ENCODE peak calls at places on chromosomes 3 and 15, in six cellular contexts. W is ovary, I is H9, D is uterus, A is tibial nerve, Z is AG04450. C is an unnamed sample.

GRCh38 chr3:100114413-100115030 is at the start of gene FILIP1L:
- DNase-seq in A (no peak), W (no peak), Z (no peak), D (no peak), I (no peak), C (peak)

GRCh38 chr15:67130673-67131601 is 65.5 kb downstream of the SMAD3 start:
- DNase-seq in Z (no peak), D (peak), A (no peak), I (no peak), W (peak), C (peak)

GRCh38 chr3:30730967-30731366 is 124.6 kb downstream of the TGFBR2 start:
- DNase-seq in W (no peak), Z (no peak), I (no peak), A (no peak), D (no peak), C (no peak)

GRCh38 chr3:133758969-133759739 is 13.0 kb downstream of the TF start:
- DNase-seq in W (no peak), Z (no peak), D (no peak), A (no peak), I (no peak), C (no peak)

GRCh38 chr3:29186982-29187718 is 93.7 kb upstream of the RBMS3 start:
- DNase-seq in D (no peak), W (no peak), I (no peak), A (no peak), Z (peak), C (peak)

GRCh38 chr15:96585634-96586386 is 255.3 kb downstream of the NR2F2 start:
- DNase-seq in D (no peak), I (no peak), A (no peak), W (no peak), Z (no peak), C (no peak)

GRCh38 chr3:142353571-142353970 is 94.3 kb downstream of the XRN1 start:
- DNase-seq in D (no peak), A (no peak), I (no peak), W (no peak), Z (no peak), C (no peak)

GRCh38 chr3:162391301-162391700 is 894.7 kb downstream of the OTOL1 start:
- DNase-seq in Z (no peak), A (no peak), I (no peak), W (no peak), D (no peak), C (peak)

GRCh38 chr3:109050591-109051167 is 67.3 kb downstream of the MORC1 start:
- DNase-seq in A (no peak), W (no peak), I (no peak), Z (no peak), D (no peak), C (peak)

GRCh38 chr15:69604050-69604378 is 151.4 kb downstream of the RPLP1 start:
- DNase-seq in D (no peak), Z (no peak), A (no peak), I (peak), W (no peak), C (no peak)
- TF ChIP-seq CTCF in D (no peak), Z (no peak), A (no peak), I (peak), W (no peak), C (peak)

GRCh38 chr3:158783051-158783450 is 18.8 kb upstream of the MFSD1 start:
- DNase-seq in D (no peak), I (no peak), W (no peak), Z (no peak), A (no peak), C (no peak)

GRCh38 chr3:158781859-158782258 is 20.0 kb upstream of the MFSD1 start:
- DNase-seq in W (no peak), D (no peak), I (no peak), A (no peak), Z (no peak), C (no peak)

GRCh38 chr3:158782283-158782682 is 19.6 kb upstream of the MFSD1 start:
- DNase-seq in I (no peak), W (no peak), Z (no peak), D (no peak), A (no peak), C (no peak)

GRCh38 chr3:158777171-158777873 is 24.5 kb upstream of the MFSD1 start:
- DNase-seq in W (no peak), D (no peak), A (no peak), I (no peak), Z (no peak), C (no peak)

DNA sequence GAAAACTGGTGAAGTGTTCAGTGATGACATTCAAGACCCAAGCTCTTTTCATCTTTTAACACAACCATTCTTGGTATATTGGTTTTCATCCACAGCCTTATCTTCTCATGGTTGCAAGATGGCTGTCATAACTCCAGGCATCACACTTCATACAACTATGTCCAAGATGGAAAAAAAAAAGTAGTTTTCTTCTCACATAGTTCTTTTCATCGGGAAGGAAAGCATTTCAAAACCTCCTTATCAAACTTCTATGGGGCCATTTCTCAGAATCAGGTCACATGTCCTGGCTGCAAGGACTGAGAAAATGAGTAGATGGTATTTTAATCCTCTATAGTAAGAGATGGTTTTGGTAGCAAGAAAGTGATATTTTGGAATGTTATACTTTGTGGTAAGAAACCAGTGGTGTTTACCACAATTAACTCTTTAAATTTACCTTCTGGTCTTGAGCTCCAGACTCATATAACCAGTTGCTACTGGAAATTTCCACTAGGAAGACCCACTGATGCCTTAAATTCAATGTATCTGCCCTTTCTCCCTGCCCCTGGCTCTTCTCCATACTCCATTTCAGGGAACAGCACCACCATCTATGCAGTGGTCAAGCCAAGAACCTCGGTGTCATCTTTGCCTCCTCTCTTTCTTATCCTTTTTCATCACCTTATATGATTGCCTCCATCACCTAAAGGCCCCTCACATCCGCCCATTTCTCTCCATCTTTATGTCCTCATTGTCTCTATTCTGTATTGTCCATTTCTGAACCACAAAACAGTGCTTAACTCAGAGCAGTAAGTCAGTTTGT is 20.9 kb upstream of the MFSD1 start:
- DNase-seq in W (no peak), D (no peak), A (no peak), Z (no peak), I (no peak), C (no peak)
- H3K27ac ChIP-seq in W (no peak), D (no peak), A (no peak), Z (no peak), I (no peak), C (no peak)

GRCh38 chr3:148716657-148717056 is 19.0 kb downstream of the AGTR1 start:
- DNase-seq in I (no peak), Z (no peak), D (no peak), A (no peak), W (no peak), C (no peak)
- TF ChIP-seq CTCF in I (no peak), Z (peak), D (no peak), A (no peak), W (no peak), C (no peak)

GRCh38 chr3:111923821-111924220 is 55.0 kb upstream of the ABHD10 start:
- DNase-seq in I (no peak), D (no peak), W (no peak), A (no peak), Z (no peak), C (no peak)
- H3K27ac ChIP-seq in I (no peak), D (no peak), W (no peak), A (peak), Z (no peak), C (peak)

GRCh38 chr3:39289107-39289506 is 9.3 kb upstream of the CX3CR1 start:
- DNase-seq in Z (no peak), D (no peak), W (no peak), A (no peak), I (no peak), C (no peak)
- TF ChIP-seq CTCF in Z (no peak), D (no peak), W (no peak), A (no peak), I (no peak), C (no peak)

GRCh38 chr3:169556349-169556870 is 107.1 kb downstream of the MECOM start:
- DNase-seq in D (no peak), W (no peak), A (no peak), Z (no peak), I (no peak), C (no peak)
- H3K27ac ChIP-seq in D (no peak), W (no peak), A (no peak), Z (no peak), I (no peak), C (no peak)

GRCh38 chr3:151976211-151977050 is 103.0 kb downstream of the SUCNR1 start:
- DNase-seq in A (no peak), Z (peak), I (no peak), D (no peak), W (no peak), C (peak)
- TF ChIP-seq CTCF in A (no peak), Z (no peak), I (no peak), D (no peak), W (no peak), C (peak)